ENCODE peak calls at places on chromosomes 13 and 19, in eight cellular contexts. F is GM23338, P is esophagus muscularis mucosa, O is HCT116, R is prostate gland, C is spleen, U is suprapubic skin, T is transverse colon. V is an unnamed sample.

GRCh38 chr13:92900455-92900854 is 326.2 kb upstream of the GPC6 start:
- DNase-seq in P (no peak), T (no peak), O (no peak), R (no peak), C (no peak), F (no peak), U (no peak), V (no peak)

GRCh38 chr19:48600679-48601382 is 5.7 kb upstream of the SPACA4 start:
- DNase-seq in R (no peak), P (no peak), C (no peak), F (no peak), O (no peak), U (no peak), T (no peak), V (no peak)

GRCh38 chr19:51027873-51028272 is 1.5 kb upstream of the KLK11 start:
- DNase-seq in C (no peak), P (no peak), U (no peak), F (no peak), O (no peak), R (no peak), T (no peak), V (no peak)

GRCh38 chr13:79581870-79582315 is 100.9 kb downstream of the NDFIP2 start:
- DNase-seq in C (no peak), F (no peak), P (no peak), R (peak; percentile 45), O (peak; percentile 2), U (no peak), T (no peak), V (no peak)

GRCh38 chr13:80802946-80803345 is 462.0 kb upstream of the SPRY2 start:
- DNase-seq in T (no peak), R (no peak), U (no peak), P (no peak), O (no peak), F (peak; percentile 11), C (no peak), V (no peak)

GRCh38 chr19:36489920-36490415 is 607 bp upstream of the ZNF566 start:
- DNase-seq in O (no peak), R (no peak), F (peak; percentile 97), C (peak; percentile 90), U (peak; percentile 81), T (peak; percentile 83), P (no peak), V (no peak)

GRCh38 chr13:84607614-84608013 is 725.3 kb upstream of the SLITRK1 start:
- DNase-seq in P (no peak), U (no peak), F (no peak), C (no peak), O (no peak), T (no peak), R (no peak), V (no peak)

GRCh38 chr19:16262618-16263017 is 62.0 kb upstream of the KLF2 start:
- DNase-seq in F (no peak), P (no peak), R (no peak), T (peak; percentile 44), U (no peak), C (no peak), O (no peak), V (no peak)

GRCh38 chr13:35600137-35600536 is 123.6 kb upstream of the MAB21L1 start:
- DNase-seq in P (no peak), R (no peak), O (no peak), F (no peak), U (no peak), T (no peak), C (no peak), V (no peak)

GRCh38 chr13:88217372-88217771 is 546.2 kb downstream of the SLITRK5 start:
- DNase-seq in P (no peak), F (no peak), T (no peak), U (no peak), R (no peak), O (no peak), C (no peak), V (no peak)

DNA sequence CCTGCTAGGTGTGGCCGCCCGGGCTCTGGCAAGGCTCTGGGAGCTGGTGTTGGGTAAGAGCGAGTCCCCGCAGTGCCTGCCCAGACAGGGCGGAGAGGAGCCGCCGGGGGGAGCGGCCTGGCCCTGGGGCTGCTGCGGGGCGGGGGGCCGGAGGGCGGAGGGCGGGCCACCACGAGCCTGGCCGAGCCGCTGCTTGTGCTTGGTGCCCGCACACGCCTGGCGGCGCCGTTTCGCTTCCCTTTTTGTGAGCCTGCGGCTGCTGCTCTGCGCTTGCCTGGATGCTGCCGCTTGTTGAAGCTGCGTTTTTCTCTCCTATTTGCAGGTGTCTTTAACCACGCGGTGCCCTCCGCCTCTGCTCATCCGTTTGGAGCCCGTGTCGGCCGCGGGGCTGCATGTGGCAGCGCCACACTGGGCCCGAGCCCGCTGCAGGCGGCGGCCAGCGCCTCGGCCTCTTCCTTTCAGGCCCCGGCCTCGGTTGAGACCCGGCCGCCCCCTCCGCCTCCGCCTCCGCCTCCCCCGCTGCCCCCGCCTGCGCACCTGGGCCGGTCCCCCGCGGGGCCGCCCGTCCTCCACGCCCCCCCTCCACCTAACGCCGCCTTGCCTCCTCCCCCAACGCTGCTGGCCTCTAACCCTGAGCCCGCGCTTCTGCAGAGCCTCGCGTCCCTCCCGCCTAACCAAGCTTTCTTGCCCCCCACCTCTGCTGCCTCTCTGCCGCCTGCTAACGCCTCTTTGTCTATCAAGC is 8.5 kb downstream of the PLEKHJ1 start:
- DNase-seq in O (no peak), P (no peak), U (no peak), R (peak; percentile 54), T (peak; percentile 71), F (peak; percentile 33), C (peak; percentile 88), V (no peak)
- H3K27ac ChIP-seq in O (no peak overlapping the region), P (no peak overlapping the region), U (peak overlapping the region; percentile 52), R (no peak overlapping the region), T (peak overlapping the region; percentile 29), F (no peak overlapping the region), C (peak overlapping the region; percentile 56), V (no peak overlapping the region)

GRCh38 chr19:18521692-18522123 is at the start of gene ELL:
- DNase-seq in P (no peak), R (no peak), F (no peak), T (no peak), C (no peak), O (no peak), U (no peak), V (no peak)
- TF ChIP-seq POLR2AphosphoS5 in P (peak; percentile 84), R (no peak), F (peak; percentile 94), T (peak; percentile 96), C (peak; percentile 94), O (peak; percentile 90), U (peak; percentile 66), V (peak; percentile 96)

GRCh38 chr19:52492991-52493470 is 34.4 kb upstream of the ZNF808 start:
- DNase-seq in R (no peak), O (no peak), C (no peak), T (no peak), P (no peak), U (no peak), F (peak; percentile 84), V (no peak)
- H3K4me3 ChIP-seq in R (no peak overlapping the region), O (no peak overlapping the region), C (no peak overlapping the region), T (no peak overlapping the region), P (peak overlapping the region; percentile 34), U (no peak overlapping the region), F (peak overlapping the region; percentile 87), V (peak overlapping the region; percentile 9)

DNA sequence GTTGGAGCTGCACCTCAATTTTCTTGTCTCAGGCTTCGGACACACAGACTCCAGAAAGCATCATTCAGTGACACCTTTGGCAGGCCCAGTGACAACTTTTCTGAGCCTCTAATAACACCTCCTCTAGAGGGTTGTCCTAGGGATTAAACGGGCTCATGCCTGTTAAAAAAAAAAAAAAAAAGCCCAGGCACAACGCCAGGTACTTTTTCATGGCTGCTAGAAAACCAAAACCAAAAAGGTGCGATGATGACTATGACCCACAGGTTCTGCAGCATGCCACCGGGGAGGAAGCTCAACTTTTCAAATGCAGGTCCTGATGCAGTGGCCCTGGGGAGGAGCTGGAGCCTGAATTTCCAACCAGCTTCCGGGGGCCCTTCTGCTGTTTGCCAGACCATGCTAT is 184.2 kb downstream of the ABCC4 start:
- DNase-seq in O (no peak), U (no peak), P (peak; percentile 34), T (no peak), F (no peak), C (no peak), R (no peak), V (no peak)
- H3K27ac ChIP-seq in O (no peak overlapping the region), U (no peak overlapping the region), P (no peak overlapping the region), T (no peak overlapping the region), F (no peak overlapping the region), C (no peak overlapping the region), R (no peak overlapping the region), V (no peak overlapping the region)

DNA sequence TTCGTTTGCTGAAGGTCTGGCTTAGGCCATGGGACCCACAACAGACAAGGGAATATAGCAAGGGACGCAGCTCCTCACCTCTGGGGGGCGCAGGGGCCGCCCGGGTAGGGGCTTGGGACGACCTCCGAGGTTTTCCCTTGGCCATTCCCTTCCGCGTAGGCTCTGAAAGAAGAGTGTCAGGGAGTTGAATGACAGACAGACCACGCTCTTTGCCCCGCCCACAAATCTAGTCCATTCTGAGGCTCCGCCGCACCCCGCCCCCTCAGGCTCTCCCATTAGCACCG is 11.4 kb upstream of the ZNF414 start:
- DNase-seq in T (no peak), F (no peak), R (no peak), O (no peak), P (no peak), C (no peak), U (no peak), V (no peak)
- TF ChIP-seq POLR2AphosphoS5 in T (peak; percentile 53), F (no peak), R (no peak), O (peak; percentile 76), P (no peak), C (no peak), U (no peak), V (no peak)

GRCh38 chr19:21568816-21569496 is 63.6 kb downstream of the ZNF429 start:
- DNase-seq in U (peak; percentile 95), R (peak; percentile 74), C (no peak), P (peak; percentile 96), F (peak; percentile 43), T (peak; percentile 81), O (no peak), V (peak; percentile 88)

GRCh38 chr19:21574607-21575006 is 69.2 kb downstream of the ZNF429 start:
- DNase-seq in T (no peak), P (no peak), F (no peak), R (no peak), O (no peak), U (no peak), C (no peak), V (no peak)

GRCh38 chr19:21566073-21566472 is 60.7 kb downstream of the ZNF429 start:
- DNase-seq in U (no peak), R (no peak), P (no peak), O (no peak), T (no peak), F (no peak), C (no peak), V (no peak)

GRCh38 chr19:21571316-21571715 is 65.9 kb downstream of the ZNF429 start:
- DNase-seq in O (no peak), U (no peak), R (no peak), T (no peak), C (no peak), P (peak; percentile 91), F (no peak), V (no peak)

GRCh38 chr19:21569497-21569870 is 64.1 kb downstream of the ZNF429 start:
- DNase-seq in F (no peak), T (peak; percentile 32), C (no peak), O (no peak), R (no peak), U (no peak), P (no peak), V (peak; percentile 63)
- H3K4me3 ChIP-seq in F (no peak overlapping the region), T (no peak overlapping the region), C (peak overlapping the region; percentile 38), O (no peak overlapping the region), R (no peak overlapping the region), U (no peak overlapping the region), P (peak overlapping the region; percentile 27), V (no peak overlapping the region)